ENCODE peak calls at places on chromosomes 11 and 22, in four cellular contexts. V is endothelial cell of umbilical vein, J is K562, Q is A549. W is an unnamed sample.

GRCh38 chr22:17113600-17113999 is 7.6 kb downstream of the TMEM121B start:
- DNase-seq in J (no peak), V (no peak), Q (no peak), W (peak; percentile 9)

GRCh38 chr11:67055812-67056211 is 835 bp upstream of the RHOD start:
- DNase-seq in Q (no peak), V (no peak), J (peak; percentile 58), W (no peak)

GRCh38 chr22:21972293-21972779 is 10.3 kb downstream of the TOP3B start:
- DNase-seq in V (peak; percentile 40), Q (peak; percentile 14), J (peak; percentile 100), W (peak; percentile 49)

GRCh38 chr11:6249822-6250555 is 9.6 kb upstream of the CCKBR start:
- DNase-seq in J (peak; percentile 35), V (peak; percentile 83), Q (peak; percentile 58), W (no peak)

GRCh38 chr11:109933126-109933525 is 160.1 kb upstream of the ZC3H12C start:
- DNase-seq in J (no peak), Q (no peak), V (no peak), W (no peak)

GRCh38 chr22:40310081-40310770 is 36.1 kb upstream of the ADSL start:
- DNase-seq in V (no peak), J (no peak), Q (no peak), W (no peak)

GRCh38 chr11:35525501-35526175 is at the start of gene PAMR1:
- DNase-seq in J (no peak), Q (no peak), V (no peak), W (no peak)

GRCh38 chr11:19954899-19955298 is 205.4 kb downstream of the DBX1 start:
- DNase-seq in Q (peak; percentile 33), V (no peak), J (no peak), W (no peak)

GRCh38 chr11:129917231-129917630 is 21.9 kb upstream of the NFRKB start:
- DNase-seq in Q (no peak), V (no peak), J (no peak), W (no peak)

GRCh38 chr11:19827399-19828135 is 114.9 kb downstream of the NAV2 start:
- DNase-seq in V (no peak), J (no peak), Q (peak; percentile 43), W (peak; percentile 17)

GRCh38 chr11:6205366-6205765 is at the start of gene C11orf42:
- DNase-seq in Q (no peak), V (no peak), J (no peak), W (peak; percentile 12)

GRCh38 chr11:36566407-36567053 is 1.3 kb upstream of the RAG1 start:
- DNase-seq in Q (no peak), J (no peak), V (no peak), W (peak; percentile 1)

GRCh38 chr11:115623021-115623451 is 118.8 kb upstream of the CADM1 start:
- DNase-seq in V (no peak), J (no peak), Q (peak; percentile 23), W (no peak)

GRCh38 chr22:30396871-30397655 is at the start of gene SEC14L2:
- DNase-seq in V (peak; percentile 52), J (no peak), Q (peak; percentile 33), W (no peak)

GRCh38 chr11:44403587-44404322 is 93.8 kb upstream of the ALX4 start:
- DNase-seq in V (no peak), Q (no peak), J (no peak), W (no peak)

GRCh38 chr11:60370811-60371297 is 7.5 kb upstream of the MS4A7 start:
- DNase-seq in Q (peak; percentile 19), J (no peak), V (peak; percentile 72), W (no peak)

GRCh38 chr11:9903579-9903978 is 239.7 kb downstream of the SWAP70 start:
- DNase-seq in V (no peak), Q (no peak), J (no peak), W (no peak)

GRCh38 chr22:17234144-17234623 is 14.9 kb upstream of the ADA2 start:
- DNase-seq in Q (peak; percentile 45), J (peak; percentile 26), V (no peak), W (no peak)

GRCh38 chr22:39097098-39098020 is at the start of gene APOBEC3H:
- DNase-seq in Q (no peak), V (no peak), J (peak; percentile 25), W (peak; percentile 43)

GRCh38 chr22:44127353-44127752 is 53.4 kb upstream of the PARVG start:
- DNase-seq in V (peak; percentile 48), J (no peak), Q (no peak), W (peak; percentile 26)

GRCh38 chr11:48017105-48017874 is 36.9 kb downstream of the PTPRJ start:
- DNase-seq in Q (no peak), V (no peak), J (no peak), W (no peak)

GRCh38 chr11:97454988-97455387 is 1065.2 kb downstream of the JRKL start:
- DNase-seq in J (no peak), V (peak; percentile 16), Q (no peak), W (peak; percentile 12)

GRCh38 chr11:70233511-70233919 is 30.4 kb downstream of the FADD start:
- DNase-seq in V (peak; percentile 79), Q (peak; percentile 94), J (peak; percentile 37), W (peak; percentile 37)

GRCh38 chr11:88178211-88178610 is 3.0 kb upstream of the RAB38 start:
- DNase-seq in J (no peak), V (no peak), Q (no peak), W (no peak)

GRCh38 chr11:114441921-114442320 is 2.7 kb downstream of the REXO2 start:
- DNase-seq in V (no peak), Q (no peak), J (no peak), W (no peak)

GRCh38 chr11:62788991-62789390 is 1.8 kb downstream of the TMEM179B start:
- DNase-seq in V (no peak), Q (peak; percentile 27), J (no peak), W (no peak)

GRCh38 chr11:62789576-62789975 is 2.2 kb downstream of the TMEM223 start:
- DNase-seq in Q (no peak), V (no peak), J (no peak), W (no peak)

GRCh38 chr11:62792193-62792575 is 378 bp upstream of the TMEM223 start:
- DNase-seq in V (no peak), Q (no peak), J (no peak), W (peak; percentile 43)

GRCh38 chr11:62794201-62794775 is 2.5 kb upstream of the TMEM223 start:
- DNase-seq in V (no peak), J (no peak), Q (no peak), W (no peak)

DNA sequence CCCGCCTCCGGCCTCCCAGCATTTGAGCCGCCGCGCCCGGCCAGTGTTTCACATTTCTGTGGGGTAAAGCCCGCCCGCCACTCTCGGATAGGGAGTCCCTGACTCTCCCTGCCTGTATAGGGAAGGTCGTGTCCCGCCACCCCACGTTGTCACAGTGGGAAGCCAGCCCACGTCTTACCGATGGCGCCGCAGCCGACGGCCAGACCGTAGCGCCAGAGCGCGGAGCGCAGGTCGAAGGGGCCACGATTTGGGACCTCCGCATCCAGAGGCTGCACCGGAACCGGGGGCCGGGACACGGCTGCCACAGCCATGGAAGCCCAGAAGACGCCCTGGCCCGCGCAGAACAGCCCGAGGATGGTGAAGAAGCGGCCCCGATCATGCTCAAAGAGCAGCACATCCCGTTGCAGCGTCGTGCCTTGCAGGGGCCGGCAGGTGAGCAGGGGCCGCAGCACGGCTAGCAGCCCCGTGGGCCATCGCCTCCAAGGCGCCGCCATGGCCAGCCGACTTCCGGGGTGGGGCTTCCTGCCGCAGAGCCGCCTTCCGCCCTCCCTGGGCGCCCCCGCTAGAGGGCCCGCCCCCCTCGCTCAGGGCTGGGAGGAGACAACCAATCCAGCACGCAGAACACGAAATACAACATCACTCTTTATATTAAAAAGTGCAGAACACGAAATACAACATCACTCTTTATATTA is at the start of gene TMEM223:
- DNase-seq in J (peak; percentile 86), Q (peak; percentile 71), V (peak; percentile 81), W (peak; percentile 91)
- TF ChIP-seq POLR2A in J (peak; percentile 96), Q (peak; percentile 97), V (peak; percentile 96), W (peak; percentile 98)

GRCh38 chr11:1461806-1462455 is 24.6 kb downstream of the MOB2 start:
- DNase-seq in Q (no peak), J (no peak), V (no peak), W (no peak)

GRCh38 chr11:1460396-1460795 is 26.2 kb downstream of the MOB2 start:
- DNase-seq in Q (no peak), V (no peak), J (no peak), W (no peak)

GRCh38 chr11:1460994-1461805 is 25.4 kb downstream of the MOB2 start:
- DNase-seq in V (no peak), Q (no peak), J (peak; percentile 26), W (no peak)

GRCh38 chr11:1462576-1462975 is 24.0 kb downstream of the MOB2 start:
- DNase-seq in J (no peak), Q (no peak), V (no peak), W (no peak)

GRCh38 chr11:1463056-1463455 is 23.5 kb downstream of the MOB2 start:
- DNase-seq in Q (no peak), V (no peak), J (no peak), W (no peak)
- TF ChIP-seq MYC in Q (no peak), V (no peak), J (no peak), W (no peak)

DNA sequence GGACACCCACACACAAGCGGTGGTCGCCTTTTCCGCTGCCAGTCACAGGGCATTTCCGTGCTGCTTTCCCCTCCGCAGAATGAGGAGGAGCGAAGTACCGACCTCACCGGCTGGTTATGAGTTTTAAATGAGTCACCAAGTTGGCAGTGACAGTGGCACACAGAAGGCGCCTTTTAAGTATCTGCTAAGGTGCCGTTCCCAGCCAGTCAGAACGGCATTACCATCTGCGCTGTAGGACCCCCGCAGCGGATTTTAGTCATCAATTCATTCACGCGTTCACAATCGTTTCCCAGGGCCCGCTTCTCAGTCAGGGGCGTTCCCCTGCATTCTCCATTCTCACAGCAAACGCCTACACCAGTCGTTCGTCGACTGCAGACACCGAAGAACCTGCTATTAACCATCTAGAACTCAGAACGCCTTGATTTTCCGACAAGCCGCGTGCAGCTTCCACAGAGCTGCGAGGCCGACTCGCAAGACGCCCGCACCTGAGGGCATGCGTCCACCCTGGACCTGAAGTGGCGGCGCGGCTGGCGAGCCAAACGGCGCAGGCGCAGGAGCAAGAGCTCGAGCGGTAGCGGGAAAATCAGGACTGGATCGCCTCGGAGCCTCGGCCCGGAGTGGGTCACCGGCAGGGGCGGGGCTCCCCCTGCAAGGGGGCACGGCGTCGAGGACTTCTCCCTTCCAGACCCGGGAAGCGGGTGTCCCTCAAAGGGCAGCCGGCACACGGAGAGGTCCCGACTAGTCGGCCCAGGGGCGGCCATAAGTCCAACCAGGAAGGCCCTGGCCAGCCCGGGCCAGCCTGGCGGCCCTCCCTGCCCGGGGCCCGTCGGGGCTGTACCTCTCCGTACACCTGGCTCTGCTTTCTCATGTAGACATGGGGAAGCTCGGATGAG is 642 bp downstream of the CYP2R1 start:
- DNase-seq in Q (peak; percentile 94), V (peak; percentile 91), J (peak; percentile 89), W (peak; percentile 93)
- TF ChIP-seq POLR2A in Q (peak; percentile 96), V (peak; percentile 84), J (peak; percentile 93), W (peak; percentile 92)

DNA sequence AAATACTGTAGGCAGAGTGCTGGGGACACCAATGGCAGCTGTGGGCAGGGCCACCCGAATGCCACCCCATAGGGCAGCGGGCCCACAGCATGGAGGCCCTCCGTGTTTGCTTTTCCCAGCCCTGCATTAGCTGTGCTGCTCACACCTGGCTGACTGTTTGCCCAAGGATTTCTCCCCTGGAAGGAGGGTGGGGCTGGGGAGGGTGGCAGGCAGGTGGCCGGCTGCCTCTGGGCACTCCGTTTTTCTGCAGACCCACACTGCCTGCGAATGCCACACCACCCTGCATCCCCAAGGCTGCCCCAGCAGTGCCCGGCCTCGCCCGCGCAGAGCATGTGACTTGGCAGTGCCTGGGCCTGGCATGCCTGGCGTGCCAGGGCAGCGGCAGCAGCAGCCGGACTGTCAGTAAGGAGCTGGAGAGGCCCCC is 19.6 kb downstream of the DAGLA start:
- DNase-seq in Q (no peak), V (no peak), J (no peak), W (no peak)
- TF ChIP-seq MYC in Q (no peak), V (no peak), J (no peak), W (no peak)

GRCh38 chr22:19970479-19971275 is 29.1 kb upstream of the TXNRD2 start:
- DNase-seq in Q (peak; percentile 57), V (peak; percentile 56), J (peak; percentile 99), W (peak; percentile 76)
- TF ChIP-seq POLR2A in Q (no peak), V (no peak), J (peak; percentile 59), W (no peak)

W was measured in NB4.